ENCODE peak calls at places on chromosome 20, in eight cellular contexts. L is mammary epithelial cell, T is uterus, Y is WTC11, H is astrocyte of the spinal cord, C is HCT116, E is heart left ventricle, M is fibroblast of villous mesenchyme. R is an unnamed sample.

GRCh38 chr20:376089-376488 is 4.5 kb upstream of the TRIB3 start:
- DNase-seq in L (no peak), T (no peak), Y (no peak), H (no peak), C (no peak), E (no peak), M (no peak), R (no peak)

GRCh38 chr20:4555188-4555893 is 166.4 kb upstream of the PRND start:
- DNase-seq in L (peak; percentile 66), T (no peak), Y (no peak), H (peak; percentile 73), C (peak; percentile 37), E (no peak), M (peak; percentile 84), R (no peak)

GRCh38 chr20:54662064-54662463 is 186.7 kb downstream of the DOK5 start:
- DNase-seq in L (no peak), T (no peak), Y (no peak), H (no peak), C (no peak), E (no peak), M (no peak), R (no peak)

GRCh38 chr20:11020712-11021111 is 346.9 kb upstream of the JAG1 start:
- DNase-seq in L (no peak), T (no peak), Y (no peak), H (no peak), C (no peak), E (no peak), M (no peak), R (no peak)

GRCh38 chr20:44646023-44646640 is 5.4 kb downstream of the ADA start:
- DNase-seq in L (no peak), T (no peak), Y (no peak), H (peak; percentile 75), C (no peak), E (no peak), M (no peak), R (no peak)

GRCh38 chr20:8073024-8073832 is 53.7 kb upstream of the TMX4 start:
- DNase-seq in L (peak; percentile 71), T (no peak), Y (no peak), H (peak; percentile 68), C (no peak), E (no peak), M (peak; percentile 98), R (no peak)

GRCh38 chr20:59176812-59177211 is 13.2 kb downstream of the ZNF831 start:
- DNase-seq in L (no peak), T (no peak), Y (no peak), H (no peak), C (no peak), E (no peak), M (no peak), R (no peak)

GRCh38 chr20:10040070-10040970 is 5.5 kb downstream of the ANKEF1 start:
- DNase-seq in L (peak; percentile 79), T (no peak), Y (no peak), H (peak; percentile 79), C (peak; percentile 50), E (no peak), M (peak; percentile 20), R (no peak)

GRCh38 chr20:7085448-7085847 is 318.0 kb downstream of the BMP2 start:
- DNase-seq in L (no peak), T (no peak), Y (no peak), H (no peak), C (no peak), E (no peak), M (peak; percentile 89), R (no peak)

GRCh38 chr20:59806578-59806975 is 126.9 kb downstream of the SYCP2 start:
- DNase-seq in L (no peak), T (no peak), Y (no peak), H (no peak), C (no peak), E (no peak), M (no peak), R (peak; percentile 62)

GRCh38 chr20:37383229-37383989 is 37.5 kb downstream of the SRC start:
- DNase-seq in L (peak; percentile 52), T (peak; percentile 27), Y (no peak), H (peak; percentile 46), C (peak; percentile 81), E (no peak), M (no peak), R (no peak)

GRCh38 chr20:61875221-61875885 is 190.3 kb downstream of the TAF4 start:
- DNase-seq in L (no peak), T (no peak), Y (peak; percentile 37), H (no peak), C (no peak), E (no peak), M (no peak), R (no peak)

GRCh38 chr20:47144463-47144862 is 212.0 kb downstream of the ZMYND8 start:
- DNase-seq in L (no peak), T (no peak), Y (no peak), H (no peak), C (no peak), E (no peak), M (no peak), R (no peak)

GRCh38 chr20:60761056-60761455 is 491.0 kb upstream of the CDH4 start:
- DNase-seq in L (peak; percentile 5), T (no peak), Y (no peak), H (no peak), C (no peak), E (no peak), M (no peak), R (no peak)

GRCh38 chr20:57167971-57168693 is 98.3 kb downstream of the BMP7 start:
- DNase-seq in L (no peak), T (no peak), Y (no peak), H (no peak), C (peak; percentile 29), E (no peak), M (peak; percentile 56), R (no peak)

GRCh38 chr20:46557231-46557956 is 6.9 kb upstream of the OCSTAMP start:
- DNase-seq in L (peak; percentile 32), T (no peak), Y (no peak), H (no peak), C (no peak), E (no peak), M (peak; percentile 25), R (no peak)

GRCh38 chr20:52601295-52601971 is 370.7 kb upstream of the TSHZ2 start:
- DNase-seq in L (no peak), T (no peak), Y (no peak), H (no peak), C (no peak), E (no peak), M (no peak), R (no peak)

GRCh38 chr20:5714261-5715041 is 35.8 kb upstream of the SHLD1 start:
- DNase-seq in L (peak; percentile 88), T (no peak), Y (no peak), H (peak; percentile 18), C (no peak), E (peak; percentile 27), M (no peak), R (no peak)

GRCh38 chr20:37686762-37687477 is 6.9 kb upstream of the CTNNBL1 start:
- DNase-seq in L (peak; percentile 59), T (no peak), Y (no peak), H (peak; percentile 7), C (no peak), E (no peak), M (no peak), R (no peak)

GRCh38 chr20:2626853-2627541 is 25.4 kb upstream of the NOP56 start:
- DNase-seq in L (peak; percentile 94), T (no peak), Y (no peak), H (peak; percentile 75), C (peak; percentile 72), E (no peak), M (peak; percentile 80), R (no peak)

GRCh38 chr20:2633381-2633780 is 19.1 kb upstream of the NOP56 start:
- DNase-seq in L (no peak), T (no peak), Y (no peak), H (no peak), C (no peak), E (no peak), M (no peak), R (no peak)

GRCh38 chr20:2631228-2631627 is 21.2 kb upstream of the NOP56 start:
- DNase-seq in L (peak; percentile 16), T (no peak), Y (no peak), H (peak; percentile 29), C (no peak), E (no peak), M (no peak), R (no peak)
- TF ChIP-seq CTCF in L (peak; percentile 29), T (no peak), Y (no peak), H (peak; percentile 17), C (peak; percentile 31), E (no peak), M (no peak), R (peak; percentile 19)

DNA sequence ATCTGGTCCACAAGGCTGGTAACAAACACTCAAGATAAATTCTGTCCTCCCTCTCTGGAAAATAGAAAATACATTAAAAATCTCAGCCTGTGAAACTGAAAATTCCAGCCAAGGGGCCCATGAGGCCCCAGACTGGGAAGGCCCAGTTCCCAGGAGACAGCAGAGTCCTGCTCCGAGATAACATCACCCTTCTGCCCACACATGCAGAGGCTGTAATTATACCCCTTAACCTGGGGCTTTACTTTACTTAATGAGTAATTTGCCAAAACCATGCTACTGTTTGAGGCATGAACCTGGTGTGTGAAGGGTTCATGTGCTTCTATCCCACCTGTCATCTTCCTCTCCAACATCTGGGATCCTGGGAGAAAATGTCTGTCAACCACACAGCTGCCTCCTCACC is 398.9 kb upstream of the SULF2 start:
- DNase-seq in L (no peak), T (no peak), Y (no peak), H (no peak), C (no peak), E (no peak), M (no peak), R (no peak)
- TF ChIP-seq CTCF in L (no peak), T (no peak), Y (no peak), H (no peak), C (no peak), E (no peak), M (no peak), R (no peak)

DNA sequence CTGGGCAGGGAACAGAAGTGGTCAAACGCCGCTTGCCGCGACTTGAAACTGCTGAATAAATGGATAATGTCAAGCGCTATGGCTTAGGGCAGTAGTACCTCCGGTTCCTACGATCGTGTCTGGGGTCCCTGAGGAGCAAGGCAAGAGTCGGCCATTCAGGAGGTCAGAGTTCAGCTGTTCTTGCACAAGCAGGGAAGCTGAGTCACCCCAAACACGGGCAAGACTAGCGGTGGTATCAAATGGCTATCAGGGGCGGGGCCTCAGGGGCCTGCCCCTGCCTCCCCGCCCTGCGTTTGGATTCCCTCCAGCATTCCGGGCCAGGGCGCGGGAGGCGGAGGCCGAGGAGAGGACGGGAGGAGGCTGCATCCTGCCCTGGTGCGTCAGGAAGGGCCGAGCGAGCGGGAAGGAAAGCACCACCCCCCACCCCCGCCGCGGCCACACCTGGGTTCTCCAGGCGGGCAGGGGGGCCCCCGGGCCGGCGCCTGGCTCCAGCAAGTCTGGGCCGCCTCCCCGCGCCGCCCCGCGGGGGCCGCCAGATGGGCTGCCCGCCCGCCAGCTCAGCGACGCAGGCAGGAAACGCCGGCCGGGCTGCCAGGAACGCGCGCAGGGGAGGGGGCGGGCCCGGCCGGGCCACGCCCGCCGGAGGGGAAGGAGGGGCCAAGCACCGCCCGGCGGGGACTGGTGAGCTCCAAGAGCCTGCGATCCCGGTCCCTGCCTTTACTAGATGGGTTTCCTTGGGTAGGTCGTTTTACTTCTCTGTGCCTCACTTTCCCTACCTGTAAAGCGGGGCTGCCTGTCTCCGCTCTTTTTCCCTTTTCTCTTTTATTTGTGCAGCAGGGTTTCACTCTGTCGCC is 32.2 kb upstream of the ID1 start:
- DNase-seq in L (peak; percentile 99), T (peak; percentile 97), Y (peak; percentile 94), H (peak; percentile 100), C (peak; percentile 96), E (peak; percentile 94), M (peak; percentile 99), R (peak; percentile 97)
- TF ChIP-seq CTCF in L (no peak), T (no peak), Y (no peak), H (no peak), C (no peak), E (no peak), M (no peak), R (no peak)

GRCh38 chr20:40702504-40702903 is 13.5 kb upstream of the MAFB start:
- DNase-seq in L (no peak), T (no peak), Y (no peak), H (no peak), C (no peak), E (no peak), M (no peak), R (no peak)
- TF ChIP-seq CTCF in L (peak; percentile 18), T (no peak), Y (no peak), H (peak; percentile 19), C (peak; percentile 40), E (no peak), M (peak; percentile 13), R (no peak)

R was measured in osteocyte.